ENCODE peak calls at places on chromosomes 7 and 10, in seven cellular contexts. One of them, this sample, is unnamed.

GRCh38 chr7:85719981-85720963 is 533.4 kb upstream of the SEMA3D start:
- DNase-seq in uterus: no peak
- DNase-seq in endodermal cell: no peak
- DNase-seq in lower lobe of right lung: no peak
- DNase-seq in SK-N-SH: no peak
- DNase-seq in gastrocnemius medialis: no peak
- DNase-seq in HCT116: no peak
- DNase-seq in this sample: no peak

GRCh38 chr7:94397721-94398120 is 3.0 kb downstream of the COL1A2 start:
- DNase-seq in gastrocnemius medialis: no peak
- DNase-seq in uterus: no peak
- DNase-seq in HCT116: no peak
- DNase-seq in lower lobe of right lung: no peak
- DNase-seq in SK-N-SH: no peak
- DNase-seq in endodermal cell: no peak
- DNase-seq in this sample: no peak

GRCh38 chr7:82036146-82036886 is 266.5 kb upstream of the HGF start:
- DNase-seq in gastrocnemius medialis: no peak
- DNase-seq in lower lobe of right lung: no peak
- DNase-seq in endodermal cell: no peak
- DNase-seq in SK-N-SH: no peak
- DNase-seq in uterus: no peak
- DNase-seq in HCT116: no peak
- DNase-seq in this sample: no peak

GRCh38 chr7:151039850-151040548 is 8.3 kb upstream of the ASIC3 start:
- DNase-seq in SK-N-SH: peak; percentile 59
- DNase-seq in HCT116: no peak
- DNase-seq in gastrocnemius medialis: no peak
- DNase-seq in endodermal cell: no peak
- DNase-seq in uterus: no peak
- DNase-seq in lower lobe of right lung: no peak
- DNase-seq in this sample: no peak

GRCh38 chr7:124074007-124074406 is 41.1 kb upstream of the TMEM229A start:
- DNase-seq in endodermal cell: no peak
- DNase-seq in HCT116: no peak
- DNase-seq in SK-N-SH: peak; percentile 56
- DNase-seq in uterus: no peak
- DNase-seq in gastrocnemius medialis: no peak
- DNase-seq in lower lobe of right lung: no peak
- DNase-seq in this sample: no peak

GRCh38 chr7:85567983-85568382 is 381.1 kb upstream of the SEMA3D start:
- DNase-seq in SK-N-SH: no peak
- DNase-seq in uterus: no peak
- DNase-seq in lower lobe of right lung: no peak
- DNase-seq in endodermal cell: no peak
- DNase-seq in HCT116: no peak
- DNase-seq in gastrocnemius medialis: no peak
- DNase-seq in this sample: no peak

GRCh38 chr7:82593780-82594179 is 150.2 kb upstream of the CACNA2D1 start:
- DNase-seq in uterus: no peak
- DNase-seq in SK-N-SH: no peak
- DNase-seq in HCT116: no peak
- DNase-seq in lower lobe of right lung: no peak
- DNase-seq in gastrocnemius medialis: no peak
- DNase-seq in endodermal cell: no peak
- DNase-seq in this sample: no peak

GRCh38 chr7:80584778-80585177 is 53.7 kb upstream of the CD36 start:
- DNase-seq in gastrocnemius medialis: no peak
- DNase-seq in uterus: no peak
- DNase-seq in SK-N-SH: no peak
- DNase-seq in lower lobe of right lung: no peak
- DNase-seq in HCT116: no peak
- DNase-seq in endodermal cell: no peak
- DNase-seq in this sample: no peak

GRCh38 chr10:100009793-100010676 is at the start of gene DNMBP:
- DNase-seq in endodermal cell: peak; percentile 93
- DNase-seq in HCT116: peak; percentile 63
- DNase-seq in lower lobe of right lung: peak; percentile 90
- DNase-seq in uterus: peak; percentile 85
- DNase-seq in SK-N-SH: peak; percentile 99
- DNase-seq in gastrocnemius medialis: peak; percentile 55
- DNase-seq in this sample: peak; percentile 78

DNA sequence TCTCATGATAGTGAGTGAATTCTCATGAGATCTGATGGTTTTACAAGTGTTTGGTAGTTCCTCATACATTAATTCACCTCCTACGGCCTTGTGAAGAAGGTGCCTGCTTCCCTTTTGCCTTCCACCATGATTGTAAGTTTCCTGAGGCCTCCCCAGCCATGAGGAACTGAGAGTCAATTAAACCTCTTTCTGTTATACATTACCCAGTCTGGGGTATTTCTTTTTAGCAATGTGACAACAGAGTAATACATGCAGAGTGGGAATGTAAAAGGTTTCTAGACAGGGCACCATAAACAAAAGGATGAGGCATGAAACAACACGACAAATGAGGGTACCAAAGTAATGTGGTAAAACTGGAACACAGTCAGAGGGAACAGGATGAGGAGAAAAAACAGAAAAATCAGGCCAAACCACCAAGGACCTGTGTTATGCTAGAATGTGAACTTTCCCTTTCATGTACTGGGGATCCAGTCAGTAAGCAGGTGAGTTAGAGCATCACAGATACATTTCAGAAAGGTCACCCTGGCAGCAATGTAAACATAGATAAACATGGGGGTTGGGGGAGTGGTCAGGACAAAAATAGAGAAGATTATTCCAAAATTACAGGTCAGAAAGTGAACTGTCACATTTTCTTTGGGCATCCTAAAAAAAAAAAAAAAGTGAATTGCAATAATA is 31.9 kb downstream of the ANKRD26 start:
- DNase-seq in SK-N-SH: no peak
- DNase-seq in endodermal cell: no peak
- DNase-seq in gastrocnemius medialis: no peak
- DNase-seq in lower lobe of right lung: no peak
- DNase-seq in HCT116: no peak
- DNase-seq in uterus: no peak
- DNase-seq in this sample: no peak
- H3K9me3 ChIP-seq in SK-N-SH: no peaks in the 10 kb centered on the region
- H3K9me3 ChIP-seq in endodermal cell: peaks cover 9% of the 10 kb centered on the region
- H3K9me3 ChIP-seq in gastrocnemius medialis: no peaks in the 10 kb centered on the region
- H3K9me3 ChIP-seq in lower lobe of right lung: no peaks in the 10 kb centered on the region
- H3K9me3 ChIP-seq in HCT116: no peaks in the 10 kb centered on the region
- H3K9me3 ChIP-seq in uterus: no peaks in the 10 kb centered on the region
- H3K9me3 ChIP-seq in this sample: no peaks in the 10 kb centered on the region

GRCh38 chr10:103969857-103970627 is 3.1 kb downstream of the SLK start:
- DNase-seq in gastrocnemius medialis: no peak
- DNase-seq in lower lobe of right lung: no peak
- DNase-seq in uterus: no peak
- DNase-seq in endodermal cell: no peak
- DNase-seq in SK-N-SH: no peak
- DNase-seq in HCT116: no peak
- DNase-seq in this sample: no peak
- TF ChIP-seq CTCF in gastrocnemius medialis: no peak
- TF ChIP-seq CTCF in lower lobe of right lung: no peak
- TF ChIP-seq CTCF in uterus: no peak
- TF ChIP-seq CTCF in endodermal cell: no peak
- TF ChIP-seq CTCF in SK-N-SH: no peak
- TF ChIP-seq CTCF in HCT116: no peak
- TF ChIP-seq CTCF in this sample: no peak

DNA sequence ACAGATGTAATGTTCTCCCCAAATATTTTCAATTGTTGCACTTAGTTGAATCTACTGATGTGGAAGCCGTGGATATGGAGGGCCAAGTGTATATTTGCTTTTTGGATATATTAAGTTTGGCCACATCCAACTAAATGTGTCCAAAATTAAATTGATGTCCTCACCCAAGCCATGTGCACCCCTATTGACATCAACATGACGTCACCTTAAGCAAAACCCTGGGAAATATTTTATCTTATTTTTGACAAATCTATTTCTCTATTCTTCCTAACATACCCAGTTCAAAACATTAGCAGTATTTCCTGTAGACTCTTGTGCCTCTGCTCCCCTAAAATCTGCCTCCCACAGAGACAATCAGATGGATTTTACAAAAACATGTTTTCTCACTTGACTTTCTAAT is 652.5 kb downstream of the PCDH15 start:
- DNase-seq in SK-N-SH: no peak
- DNase-seq in uterus: no peak
- DNase-seq in lower lobe of right lung: no peak
- DNase-seq in endodermal cell: no peak
- DNase-seq in HCT116: no peak
- DNase-seq in gastrocnemius medialis: no peak
- DNase-seq in this sample: no peak
- H3K36me3 ChIP-seq in SK-N-SH: no peaks in the 10 kb centered on the region
- H3K36me3 ChIP-seq in uterus: peaks cover 4% of the 10 kb centered on the region
- H3K36me3 ChIP-seq in lower lobe of right lung: no peaks in the 10 kb centered on the region
- H3K36me3 ChIP-seq in endodermal cell: no peaks in the 10 kb centered on the region
- H3K36me3 ChIP-seq in HCT116: no peaks in the 10 kb centered on the region
- H3K36me3 ChIP-seq in gastrocnemius medialis: no peaks in the 10 kb centered on the region
- H3K36me3 ChIP-seq in this sample: no peaks in the 10 kb centered on the region

DNA sequence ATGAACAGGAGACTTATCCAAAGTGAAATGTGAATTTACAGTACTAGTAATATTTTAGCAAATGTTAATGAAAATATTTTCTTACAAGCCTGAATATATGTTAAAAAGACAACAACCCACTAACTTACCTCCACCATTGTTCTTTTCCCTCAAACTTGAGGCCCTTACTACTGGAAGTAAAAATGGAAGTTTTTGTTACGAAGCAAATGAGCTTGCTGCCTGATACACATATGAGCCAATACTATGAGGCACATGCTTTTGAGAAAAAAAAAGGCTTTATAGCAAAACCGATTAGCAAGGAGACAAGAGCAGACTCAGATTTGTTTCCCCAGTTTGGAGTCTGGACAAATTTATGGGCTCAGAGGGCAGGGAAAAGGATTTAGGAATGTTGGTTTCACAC is 29.0 kb downstream of the PRPS1L1 start:
- DNase-seq in lower lobe of right lung: no peak
- DNase-seq in SK-N-SH: no peak
- DNase-seq in endodermal cell: no peak
- DNase-seq in HCT116: no peak
- DNase-seq in uterus: no peak
- DNase-seq in gastrocnemius medialis: no peak
- DNase-seq in this sample: no peak
- H3K9me3 ChIP-seq in lower lobe of right lung: no peaks in the 10 kb centered on the region
- H3K9me3 ChIP-seq in SK-N-SH: peaks cover 4% of the 10 kb centered on the region
- H3K9me3 ChIP-seq in endodermal cell: peaks cover 13% of the 10 kb centered on the region
- H3K9me3 ChIP-seq in HCT116: no peaks in the 10 kb centered on the region
- H3K9me3 ChIP-seq in uterus: no peaks in the 10 kb centered on the region
- H3K9me3 ChIP-seq in gastrocnemius medialis: no peaks in the 10 kb centered on the region
- H3K9me3 ChIP-seq in this sample: no peaks in the 10 kb centered on the region

DNA sequence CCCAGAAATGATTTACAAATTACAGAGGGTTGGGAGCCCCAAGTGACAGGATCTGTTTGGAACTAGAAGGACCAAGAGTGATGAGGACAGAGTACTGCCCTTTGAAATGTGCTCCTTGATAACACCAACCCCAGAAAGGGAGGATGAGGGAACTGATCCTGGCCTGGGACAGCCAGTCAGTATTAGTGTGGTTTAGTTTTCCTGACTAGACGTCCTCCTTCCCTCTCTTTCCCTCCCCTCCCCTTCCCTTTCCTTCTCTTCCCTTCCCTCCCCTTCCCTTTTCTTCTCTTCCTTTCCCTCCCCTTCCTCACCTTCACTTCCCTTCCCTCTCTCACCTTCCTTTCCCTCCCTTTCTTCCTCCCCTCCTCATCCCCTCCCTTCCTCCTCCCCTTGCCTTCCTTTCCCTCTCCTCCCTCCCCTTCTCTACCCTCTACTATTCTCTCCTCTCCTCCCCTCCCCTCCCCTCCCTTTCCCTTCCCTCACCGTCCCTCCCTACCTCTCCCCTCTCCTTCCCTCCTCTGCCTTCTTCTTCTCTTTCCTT is 31.0 kb upstream of the BICC1 start:
- DNase-seq in gastrocnemius medialis: no peak
- DNase-seq in HCT116: no peak
- DNase-seq in endodermal cell: no peak
- DNase-seq in lower lobe of right lung: no peak
- DNase-seq in SK-N-SH: no peak
- DNase-seq in uterus: no peak
- DNase-seq in this sample: no peak
- TF ChIP-seq CTCF in gastrocnemius medialis: no peak
- TF ChIP-seq CTCF in HCT116: no peak
- TF ChIP-seq CTCF in endodermal cell: no peak
- TF ChIP-seq CTCF in lower lobe of right lung: no peak
- TF ChIP-seq CTCF in SK-N-SH: no peak
- TF ChIP-seq CTCF in uterus: no peak
- TF ChIP-seq CTCF in this sample: no peak

DNA sequence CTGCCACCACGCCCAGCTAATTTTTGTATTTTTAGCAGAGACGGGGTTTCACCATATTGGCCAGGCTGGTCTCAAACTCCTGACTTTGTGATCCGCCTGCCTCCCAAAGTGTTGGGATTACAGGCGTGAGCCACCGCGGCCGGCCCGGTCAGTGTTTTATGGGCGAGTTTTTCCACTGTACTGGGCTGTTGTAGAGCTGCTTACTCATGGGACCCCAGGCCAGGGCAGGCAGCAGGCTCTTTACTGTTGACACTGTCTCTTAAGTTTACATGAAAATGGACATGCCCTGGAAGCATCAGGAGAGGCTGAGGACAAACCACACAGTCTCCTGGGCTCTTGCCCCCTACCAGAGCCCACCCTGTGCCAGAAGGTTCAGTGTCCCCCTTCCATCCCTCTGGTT is 11.2 kb downstream of the NACAD start:
- DNase-seq in HCT116: no peak
- DNase-seq in lower lobe of right lung: no peak
- DNase-seq in endodermal cell: no peak
- DNase-seq in gastrocnemius medialis: no peak
- DNase-seq in SK-N-SH: no peak
- DNase-seq in uterus: no peak
- DNase-seq in this sample: no peak
- H3K36me3 ChIP-seq in HCT116: no peaks in the 10 kb centered on the region
- H3K36me3 ChIP-seq in lower lobe of right lung: peaks cover 53% of the 10 kb centered on the region
- H3K36me3 ChIP-seq in endodermal cell: peaks cover 29% of the 10 kb centered on the region
- H3K36me3 ChIP-seq in gastrocnemius medialis: peaks cover 49% of the 10 kb centered on the region
- H3K36me3 ChIP-seq in SK-N-SH: peaks cover 10% of the 10 kb centered on the region
- H3K36me3 ChIP-seq in uterus: no peaks in the 10 kb centered on the region
- H3K36me3 ChIP-seq in this sample: peaks cover 52% of the 10 kb centered on the region

This sample was measured in right atrium auricular region.